ENCODE peak calls at places on chromosome 18, in nine cellular contexts. D is stimulated activated CD8-positive, alpha-beta memory T cell treated with anti-CD3 and anti-CD28 coated beads, Interleukin-4, amount 100 ng/mL, for 1 hour; Z is A549; W is iris pigment epithelial cell; I is nucleus accumbens; F is GM04504; E is EL; H is CD4-positive, alpha-beta T cell; X is RKO. P is an unnamed sample.

GRCh38 chr18:58993260-58993659 is 128.6 kb downstream of the ZNF532 start:
- DNase-seq in D (no peak), F (peak), X (peak), Z (peak), E (peak), H (no peak), I (no peak), W (peak), P (no peak)

GRCh38 chr18:74493689-74494088 is 2.5 kb upstream of the CNDP2 start:
- DNase-seq in I (peak), H (peak), X (peak), D (no peak), F (no peak), E (peak), W (peak), Z (peak), P (peak)

GRCh38 chr18:76564636-76565237 is 69.7 kb upstream of the ZNF516 start:
- DNase-seq in I (no peak), X (no peak), D (no peak), H (no peak), F (no peak), Z (no peak), W (no peak), E (no peak), P (no peak)

GRCh38 chr18:1797265-1797664 is 774.0 kb downstream of the METTL4 start:
- DNase-seq in W (no peak), I (no peak), D (no peak), X (no peak), H (no peak), F (no peak), E (no peak), Z (no peak), P (no peak)

GRCh38 chr18:68841301-68841700 is 43.4 kb downstream of the CCDC102B start:
- DNase-seq in E (peak), X (no peak), Z (no peak), D (no peak), I (no peak), W (peak), F (no peak), H (no peak), P (no peak)

GRCh38 chr18:62420513-62421209 is 95.6 kb downstream of the TNFRSF11A start:
- DNase-seq in F (no peak), E (peak), Z (peak), X (no peak), I (no peak), H (peak), W (peak), D (peak), P (no peak)

GRCh38 chr18:56869189-56869777 is 218.1 kb downstream of the WDR7 start:
- DNase-seq in F (peak), H (no peak), D (no peak), I (no peak), E (peak), X (peak), Z (peak), W (peak), P (no peak)

GRCh38 chr18:28541276-28541930 is 364.5 kb upstream of the CDH2 start:
- DNase-seq in H (no peak), D (no peak), E (no peak), I (peak), W (no peak), X (no peak), F (no peak), Z (no peak), P (no peak)

GRCh38 chr18:58136865-58137264 is 92.8 kb downstream of the NEDD4L start:
- DNase-seq in Z (no peak), D (no peak), H (no peak), I (no peak), F (no peak), W (no peak), X (no peak), E (no peak), P (no peak)

GRCh38 chr18:48031011-48031480 is 100.6 kb upstream of the SMAD2 start:
- DNase-seq in F (peak), E (peak), X (peak), W (peak), I (no peak), H (no peak), Z (peak), D (no peak), P (no peak)

GRCh38 chr18:77023115-77023782 is 109.3 kb downstream of the MBP start:
- DNase-seq in F (no peak), E (no peak), D (no peak), H (no peak), W (peak), Z (no peak), X (no peak), I (no peak), P (no peak)

GRCh38 chr18:70221156-70221910 is 15.8 kb upstream of the RTTN start:
- DNase-seq in D (no peak), Z (no peak), I (no peak), W (no peak), F (no peak), E (no peak), X (no peak), H (no peak), P (peak)

GRCh38 chr18:79937103-79937860 is 14.2 kb downstream of the SLC66A2 start:
- DNase-seq in D (no peak), X (no peak), F (no peak), Z (no peak), I (no peak), W (no peak), H (no peak), E (no peak), P (no peak)

GRCh38 chr18:9952633-9953416 is 39.0 kb downstream of the VAPA start:
- DNase-seq in X (no peak), W (peak), I (no peak), E (peak), F (peak), Z (no peak), H (no peak), D (no peak), P (no peak)

GRCh38 chr18:60024857-60025256 is 125.1 kb downstream of the PMAIP1 start:
- DNase-seq in E (no peak), I (no peak), X (no peak), W (peak), H (no peak), Z (no peak), F (no peak), D (no peak), P (no peak)

GRCh38 chr18:30359521-30359920 is 683.0 kb downstream of the DSC3 start:
- DNase-seq in W (no peak), H (no peak), Z (no peak), X (no peak), E (no peak), F (no peak), D (no peak), I (no peak), P (no peak)

GRCh38 chr18:41767960-41768359 is 187.1 kb upstream of the PIK3C3 start:
- DNase-seq in E (peak), D (no peak), Z (peak), I (no peak), X (peak), H (no peak), W (peak), F (no peak), P (no peak)

GRCh38 chr18:58058720-58059119 is 14.7 kb downstream of the NEDD4L start:
- DNase-seq in W (peak), F (no peak), H (no peak), Z (no peak), I (no peak), X (peak), E (peak), D (no peak), P (no peak)

GRCh38 chr18:39846277-39846676 is 2108.8 kb upstream of the PIK3C3 start:
- DNase-seq in X (no peak), E (no peak), D (no peak), F (no peak), Z (no peak), H (no peak), W (no peak), I (no peak), P (no peak)

GRCh38 chr18:61173579-61173978 is 159.7 kb upstream of the CDH20 start:
- DNase-seq in D (no peak), E (no peak), H (no peak), W (no peak), F (no peak), X (no peak), Z (no peak), I (no peak), P (no peak)

GRCh38 chr18:5029622-5030021 is 167.4 kb downstream of the AKAIN1 start:
- DNase-seq in Z (no peak), H (no peak), F (no peak), E (no peak), X (no peak), I (no peak), W (no peak), D (no peak), P (no peak)

GRCh38 chr18:24219561-24220317 is 80.9 kb downstream of the CABYR start:
- DNase-seq in H (no peak), I (no peak), W (no peak), D (no peak), F (no peak), X (no peak), E (no peak), Z (no peak), P (no peak)

GRCh38 chr18:63264871-63265270 is 54.7 kb downstream of the BCL2 start:
- DNase-seq in E (no peak), F (no peak), X (no peak), D (no peak), I (no peak), H (no peak), W (no peak), Z (no peak), P (no peak)

GRCh38 chr18:59837586-59837985 is 62.2 kb upstream of the PMAIP1 start:
- DNase-seq in X (peak), W (peak), Z (peak), D (peak), E (peak), F (peak), I (no peak), H (peak), P (peak)

GRCh38 chr18:8247700-8248099 is 361.5 kb upstream of the RAB12 start:
- DNase-seq in W (no peak), X (no peak), I (no peak), D (no peak), H (no peak), Z (no peak), E (no peak), F (no peak), P (no peak)

GRCh38 chr18:21463718-21464117 is 136.8 kb downstream of the ESCO1 start:
- DNase-seq in X (no peak), W (no peak), F (no peak), I (no peak), D (no peak), H (no peak), E (no peak), Z (no peak), P (no peak)

GRCh38 chr18:61333746-61334490 is 688 bp downstream of the CDH20 start:
- DNase-seq in H (no peak), I (peak), F (no peak), D (no peak), W (peak), E (no peak), Z (no peak), X (no peak), P (peak)

GRCh38 chr18:22734812-22735627 is 198.1 kb upstream of the RBBP8 start:
- DNase-seq in X (no peak), D (no peak), H (no peak), I (no peak), E (no peak), Z (no peak), W (no peak), F (no peak), P (no peak)

GRCh38 chr18:7370375-7370774 is 139.5 kb downstream of the LRRC30 start:
- DNase-seq in X (no peak), I (no peak), Z (no peak), D (no peak), E (no peak), W (peak), H (no peak), F (no peak), P (no peak)

GRCh38 chr18:26617151-26617554 is 68.8 kb upstream of the KCTD1 start:
- DNase-seq in X (peak), I (no peak), E (peak), H (no peak), W (peak), D (no peak), Z (peak), F (peak), P (no peak)

GRCh38 chr18:62702259-62702658 is 13.1 kb upstream of the PHLPP1 start:
- DNase-seq in Z (no peak), X (no peak), E (no peak), F (no peak), H (no peak), W (no peak), D (no peak), I (no peak), P (no peak)

GRCh38 chr18:48607049-48607984 is 68.5 kb downstream of the CTIF start:
- DNase-seq in Z (no peak), D (no peak), X (no peak), I (no peak), E (peak), W (peak), H (no peak), F (peak), P (no peak)